ENCODE peak calls at places on chromosomes 3 and 15, in four cellular contexts. One of them, this sample, is unnamed.

GRCh38 chr3:129758921-129759320 is 134.6 kb downstream of the TMCC1 start:
- DNase-seq in HFFc6: no peak
- DNase-seq in heart right ventricle: no peak
- DNase-seq in MCF 10A: no peak
- DNase-seq in this sample: no peak

GRCh38 chr3:123419850-123420292 is 29.0 kb downstream of the ADCY5 start:
- DNase-seq in HFFc6: no peak
- DNase-seq in heart right ventricle: peak
- DNase-seq in MCF 10A: no peak
- DNase-seq in this sample: no peak

GRCh38 chr3:24060055-24060454 is 115.0 kb downstream of the NR1D2 start:
- DNase-seq in MCF 10A: no peak
- DNase-seq in heart right ventricle: peak
- DNase-seq in HFFc6: peak
- DNase-seq in this sample: no peak

GRCh38 chr15:78322243-78322642 is 17.9 kb upstream of the CRABP1 start:
- DNase-seq in HFFc6: peak
- DNase-seq in heart right ventricle: peak
- DNase-seq in MCF 10A: no peak
- DNase-seq in this sample: no peak

GRCh38 chr15:34783986-34784385 is 11.4 kb downstream of the ACTC1 start:
- DNase-seq in HFFc6: no peak
- DNase-seq in MCF 10A: peak
- DNase-seq in heart right ventricle: no peak
- DNase-seq in this sample: no peak

GRCh38 chr3:114383875-114384557 is 90.2 kb downstream of the TIGIT start:
- DNase-seq in MCF 10A: peak
- DNase-seq in heart right ventricle: peak
- DNase-seq in HFFc6: peak
- DNase-seq in this sample: no peak

GRCh38 chr15:89836255-89837133 is 21.8 kb upstream of the ANPEP start:
- DNase-seq in HFFc6: peak
- DNase-seq in heart right ventricle: no peak
- DNase-seq in MCF 10A: peak
- DNase-seq in this sample: no peak

GRCh38 chr3:134085034-134085775 is 55.5 kb upstream of the SLCO2A1 start:
- DNase-seq in MCF 10A: no peak
- DNase-seq in HFFc6: no peak
- DNase-seq in heart right ventricle: no peak
- DNase-seq in this sample: no peak

GRCh38 chr3:63193647-63194046 is 84.5 kb upstream of the SYNPR start:
- DNase-seq in MCF 10A: peak
- DNase-seq in HFFc6: peak
- DNase-seq in heart right ventricle: no peak
- DNase-seq in this sample: no peak

GRCh38 chr15:65632780-65633384 is 11.1 kb downstream of the SLC24A1 start:
- DNase-seq in HFFc6: no peak
- DNase-seq in MCF 10A: no peak
- DNase-seq in heart right ventricle: no peak
- DNase-seq in this sample: no peak

GRCh38 chr15:49622561-49622960 is 1.7 kb downstream of the DTWD1 start:
- DNase-seq in heart right ventricle: no peak
- DNase-seq in MCF 10A: no peak
- DNase-seq in HFFc6: no peak
- DNase-seq in this sample: no peak

GRCh38 chr15:89335289-89336041 is 841 bp upstream of the POLG start:
- DNase-seq in MCF 10A: no peak
- DNase-seq in HFFc6: no peak
- DNase-seq in heart right ventricle: no peak
- DNase-seq in this sample: peak

GRCh38 chr15:63729115-63729884 is 104.4 kb downstream of the HERC1 start:
- DNase-seq in HFFc6: no peak
- DNase-seq in heart right ventricle: no peak
- DNase-seq in MCF 10A: no peak
- DNase-seq in this sample: no peak

GRCh38 chr3:139476348-139476747 is at the start of gene RBP2:
- DNase-seq in heart right ventricle: no peak
- DNase-seq in MCF 10A: no peak
- DNase-seq in HFFc6: no peak
- DNase-seq in this sample: no peak

GRCh38 chr3:126495786-126496185 is 20.1 kb upstream of the ZXDC start:
- DNase-seq in HFFc6: no peak
- DNase-seq in heart right ventricle: no peak
- DNase-seq in MCF 10A: no peak
- DNase-seq in this sample: peak

GRCh38 chr15:66196565-66196964 is 57.0 kb downstream of the MEGF11 start:
- DNase-seq in heart right ventricle: no peak
- DNase-seq in MCF 10A: peak
- DNase-seq in HFFc6: no peak
- DNase-seq in this sample: no peak

GRCh38 chr3:197472151-197472550 is 83.6 kb downstream of the BDH1 start:
- DNase-seq in MCF 10A: no peak
- DNase-seq in heart right ventricle: no peak
- DNase-seq in HFFc6: no peak
- DNase-seq in this sample: no peak

DNA sequence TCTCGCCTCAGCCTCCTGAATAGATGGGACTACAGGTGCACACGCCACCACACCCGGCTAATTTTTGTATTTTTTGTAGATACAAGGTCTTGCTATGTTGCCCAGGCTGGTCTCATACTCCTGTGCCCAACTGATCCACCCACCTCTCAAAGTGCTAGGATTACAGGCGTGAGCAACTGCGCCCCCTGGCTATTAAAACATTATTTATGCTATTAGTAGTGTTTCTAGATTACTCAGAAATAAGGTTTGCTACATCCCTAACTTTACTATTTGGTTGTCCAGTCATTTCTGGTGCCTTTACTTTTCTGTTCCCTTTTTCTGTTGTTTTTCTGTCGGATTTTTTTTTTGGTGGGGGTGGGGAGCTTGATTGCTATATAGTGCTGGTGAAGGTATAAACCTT is 393.6 kb upstream of the TPM1 start:
- DNase-seq in heart right ventricle: no peak
- DNase-seq in MCF 10A: peak
- DNase-seq in HFFc6: no peak
- DNase-seq in this sample: no peak
- TF ChIP-seq CTCF in heart right ventricle: peak
- TF ChIP-seq CTCF in MCF 10A: peak
- TF ChIP-seq CTCF in HFFc6: peak
- TF ChIP-seq CTCF in this sample: peak

DNA sequence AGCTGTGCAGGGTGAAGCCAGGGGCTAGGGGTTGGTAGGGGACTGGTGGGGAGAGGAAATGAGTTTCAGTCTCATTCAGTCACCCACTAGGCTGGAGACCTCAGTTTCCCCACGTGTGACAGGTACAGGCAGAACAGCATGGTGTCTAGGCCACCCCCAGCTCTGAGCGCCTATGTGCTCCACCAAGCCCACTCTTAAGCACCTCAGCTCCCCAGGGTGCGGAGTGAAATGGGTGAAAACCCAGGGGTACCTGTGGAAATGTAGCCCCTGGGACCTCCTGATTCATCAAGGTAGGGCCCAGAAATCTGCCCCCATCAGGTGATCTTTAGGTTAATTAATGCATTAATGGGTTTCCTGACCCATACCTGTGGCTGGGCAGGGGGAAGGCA is 3.7 kb downstream of the ATP2B2 start:
- DNase-seq in HFFc6: no peak
- DNase-seq in heart right ventricle: no peak
- DNase-seq in MCF 10A: no peak
- DNase-seq in this sample: no peak
- TF ChIP-seq CTCF in HFFc6: no peak
- TF ChIP-seq CTCF in heart right ventricle: no peak
- TF ChIP-seq CTCF in MCF 10A: no peak
- TF ChIP-seq CTCF in this sample: no peak

DNA sequence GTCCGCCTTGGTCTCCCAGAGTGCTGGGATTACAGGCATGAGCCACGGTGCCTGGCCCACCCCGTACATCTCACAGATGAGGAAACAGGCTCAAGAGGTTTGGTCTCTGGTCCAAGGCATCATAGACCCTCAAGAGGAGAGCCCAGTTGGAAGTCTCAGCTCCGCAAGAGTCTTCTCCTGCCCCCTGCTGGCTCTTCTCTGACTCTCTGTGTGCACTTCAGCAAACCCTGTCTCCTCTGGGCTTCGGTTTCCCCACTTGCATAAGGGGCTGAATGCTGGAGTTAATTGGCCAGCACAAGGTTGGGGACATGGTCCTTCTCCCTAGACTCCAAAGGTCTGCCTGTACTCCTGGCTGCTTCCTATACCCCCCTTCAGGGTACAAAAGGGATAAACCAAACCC is 3.9 kb downstream of the MST1R start:
- DNase-seq in MCF 10A: peak
- DNase-seq in heart right ventricle: no peak
- DNase-seq in HFFc6: no peak
- DNase-seq in this sample: no peak
- TF ChIP-seq CTCF in MCF 10A: peak
- TF ChIP-seq CTCF in heart right ventricle: peak
- TF ChIP-seq CTCF in HFFc6: peak
- TF ChIP-seq CTCF in this sample: peak

DNA sequence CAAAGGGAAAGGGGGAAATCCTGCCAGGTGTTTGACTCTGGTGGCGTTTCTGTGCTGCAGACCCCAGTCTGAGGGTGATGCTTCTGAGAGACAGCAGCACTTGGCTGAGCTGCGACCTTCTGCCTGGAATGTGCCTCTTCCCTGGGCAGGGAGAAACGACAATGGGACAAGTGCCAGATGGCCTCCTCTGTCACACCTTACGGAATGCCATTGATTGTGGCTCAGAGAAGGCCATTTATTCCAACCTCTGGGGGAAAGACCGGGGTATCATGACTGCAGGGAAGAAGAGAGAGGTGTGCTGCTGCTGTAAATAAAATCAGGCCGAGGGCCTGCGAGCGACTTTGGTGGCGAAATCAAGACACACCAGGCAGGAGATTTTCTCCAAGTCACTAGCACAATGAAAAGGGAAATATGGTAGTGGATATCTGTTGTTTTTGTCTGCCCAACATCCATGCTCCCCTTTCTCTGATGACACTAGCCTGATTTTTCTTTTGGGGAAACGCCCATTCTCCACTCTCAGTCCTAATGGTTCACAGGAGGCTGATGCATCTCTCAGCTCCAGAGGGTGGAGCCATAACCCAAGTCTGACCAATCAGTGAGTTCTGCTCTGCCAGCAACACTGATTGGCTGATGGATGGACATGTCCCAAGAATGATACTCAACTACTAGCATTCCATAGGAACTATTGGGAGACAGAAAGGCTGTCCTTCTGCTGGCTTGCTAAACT is 336.1 kb downstream of the FOXP1 start:
- DNase-seq in heart right ventricle: peak
- DNase-seq in MCF 10A: peak
- DNase-seq in HFFc6: peak
- DNase-seq in this sample: no peak
- TF ChIP-seq CTCF in heart right ventricle: no peak
- TF ChIP-seq CTCF in MCF 10A: no peak
- TF ChIP-seq CTCF in HFFc6: no peak
- TF ChIP-seq CTCF in this sample: no peak

DNA sequence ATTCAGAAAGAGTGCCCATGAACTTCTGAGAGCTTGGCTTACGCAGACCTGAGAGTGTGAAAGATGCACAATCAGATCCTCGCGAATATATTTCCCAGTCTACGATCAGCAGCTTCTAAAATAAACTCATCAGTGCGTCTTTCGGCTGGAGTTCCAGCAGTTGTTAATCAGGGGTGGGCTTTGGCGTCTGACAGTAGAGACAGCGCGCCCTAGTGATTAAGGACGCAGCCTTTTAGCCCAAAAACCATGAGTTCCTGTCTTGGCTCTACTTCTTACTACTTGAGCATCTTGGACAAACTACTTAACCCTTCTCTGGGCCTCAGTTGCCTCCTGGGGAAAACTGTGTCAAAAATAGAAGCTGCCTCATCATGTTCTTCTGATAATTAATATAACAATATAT is 15.8 kb upstream of the ARRDC4 start:
- DNase-seq in heart right ventricle: no peak
- DNase-seq in MCF 10A: no peak
- DNase-seq in HFFc6: no peak
- DNase-seq in this sample: no peak
- TF ChIP-seq CTCF in heart right ventricle: no peak
- TF ChIP-seq CTCF in MCF 10A: no peak
- TF ChIP-seq CTCF in HFFc6: no peak
- TF ChIP-seq CTCF in this sample: no peak

GRCh38 chr3:138265745-138266144 is 63.9 kb downstream of the NME9 start:
- DNase-seq in MCF 10A: no peak
- DNase-seq in heart right ventricle: no peak
- DNase-seq in HFFc6: no peak
- DNase-seq in this sample: no peak

GRCh38 chr3:138260636-138261035 is 69.0 kb downstream of the NME9 start:
- DNase-seq in HFFc6: no peak
- DNase-seq in heart right ventricle: no peak
- DNase-seq in MCF 10A: no peak
- DNase-seq in this sample: no peak

GRCh38 chr3:138259126-138259525 is 70.5 kb downstream of the NME9 start:
- DNase-seq in MCF 10A: no peak
- DNase-seq in heart right ventricle: no peak
- DNase-seq in HFFc6: no peak
- DNase-seq in this sample: no peak

GRCh38 chr3:138267083-138267482 is 62.6 kb downstream of the NME9 start:
- DNase-seq in HFFc6: no peak
- DNase-seq in heart right ventricle: no peak
- DNase-seq in MCF 10A: no peak
- DNase-seq in this sample: no peak

GRCh38 chr3:138263104-138263503 is 66.5 kb downstream of the NME9 start:
- DNase-seq in MCF 10A: no peak
- DNase-seq in heart right ventricle: no peak
- DNase-seq in HFFc6: no peak
- DNase-seq in this sample: no peak
- TF ChIP-seq CTCF in MCF 10A: no peak
- TF ChIP-seq CTCF in heart right ventricle: no peak
- TF ChIP-seq CTCF in HFFc6: peak
- TF ChIP-seq CTCF in this sample: peak

GRCh38 chr3:50978991-50979667 is 304.4 kb downstream of the DOCK3 start:
- DNase-seq in heart right ventricle: no peak
- DNase-seq in HFFc6: no peak
- DNase-seq in MCF 10A: no peak
- DNase-seq in this sample: no peak
- TF ChIP-seq CTCF in heart right ventricle: no peak
- TF ChIP-seq CTCF in HFFc6: no peak
- TF ChIP-seq CTCF in MCF 10A: no peak
- TF ChIP-seq CTCF in this sample: no peak

This sample was measured in chondrocyte.